ENCODE peak calls at places on chromosomes 5 and 9, in five cellular contexts. X is activated T-cell treated with anti-CD3 and anti-CD28 coated beads, Interleukin-2, amount 50 U/mL, for 72 hours; M is stimulated activated CD4-positive, alpha-beta T cell treated with anti-CD3 and anti-CD28 coated beads, Interleukin-1b, Interleukin-23, amount 100 ng/mL, for 48 hours; P is heart right ventricle; K is T-cell. G is an unnamed sample.

GRCh38 chr5:79318935-79319614 is 83.1 kb downstream of the JMY start:
- DNase-seq in X (no peak), M (no peak), P (no peak), K (no peak), G (no peak)

GRCh38 chr5:38768411-38769211 is 77.2 kb upstream of the OSMR start:
- DNase-seq in X (no peak), M (no peak), P (no peak), K (no peak), G (no peak)

GRCh38 chr9:130535818-130536521 is 43.4 kb upstream of the FUBP3 start:
- DNase-seq in X (no peak), M (no peak), P (no peak), K (no peak), G (peak)

GRCh38 chr5:78050888-78051287 is 243.6 kb downstream of the AP3B1 start:
- DNase-seq in X (no peak), M (no peak), P (no peak), K (no peak), G (no peak)

GRCh38 chr5:154309805-154310204 is 119.3 kb downstream of the GALNT10 start:
- DNase-seq in X (no peak), M (no peak), P (no peak), K (no peak), G (no peak)

GRCh38 chr9:8136477-8136876 is 336.9 kb upstream of the DMAC1 start:
- DNase-seq in X (no peak), M (no peak), P (no peak), K (no peak), G (no peak)

GRCh38 chr9:89635816-89636215 is 31.0 kb downstream of the GADD45G start:
- DNase-seq in X (no peak), M (no peak), P (no peak), K (no peak), G (peak)

GRCh38 chr9:107282268-107282667 is 811 bp upstream of the RAD23B start:
- DNase-seq in X (no peak), M (no peak), P (no peak), K (no peak), G (no peak)

GRCh38 chr5:177327539-177328522 is 16.1 kb upstream of the MXD3 start:
- DNase-seq in X (no peak), M (no peak), P (peak), K (no peak), G (no peak)

GRCh38 chr9:35533398-35533797 is 43.5 kb downstream of the RUSC2 start:
- DNase-seq in X (no peak), M (no peak), P (no peak), K (no peak), G (no peak)

GRCh38 chr9:34651876-34652602 is at the start of gene IL11RA:
- DNase-seq in X (peak), M (peak), P (peak), K (peak), G (no peak)

GRCh38 chr9:36759976-36760375 is 187.3 kb downstream of the MELK start:
- DNase-seq in X (no peak), M (no peak), P (no peak), K (no peak), G (no peak)

GRCh38 chr9:23041466-23041865 is 594.8 kb downstream of the DMRTA1 start:
- DNase-seq in X (no peak), M (no peak), P (no peak), K (no peak), G (no peak)

GRCh38 chr5:7436521-7436920 is 40.6 kb downstream of the ADCY2 start:
- DNase-seq in X (no peak), M (no peak), P (no peak), K (no peak), G (no peak)

GRCh38 chr5:9605459-9605858 is 24.7 kb downstream of the TAS2R1 start:
- DNase-seq in X (no peak), M (no peak), P (no peak), K (no peak), G (no peak)

GRCh38 chr9:124197177-124198095 is 60.3 kb upstream of the NEK6 start:
- DNase-seq in X (no peak), M (no peak), P (no peak), K (no peak), G (no peak)

GRCh38 chr5:152568101-152568500 is 163.0 kb upstream of the NMUR2 start:
- DNase-seq in X (no peak), M (no peak), P (peak), K (no peak), G (no peak)

GRCh38 chr5:88203977-88204735 is 64.5 kb downstream of the TMEM161B start:
- DNase-seq in X (peak), M (peak), P (no peak), K (peak), G (no peak)

GRCh38 chr9:1995084-1995483 is 20.1 kb upstream of the SMARCA2 start:
- DNase-seq in X (no peak), M (no peak), P (no peak), K (no peak), G (no peak)

GRCh38 chr5:149162401-149163084 is 21.2 kb downstream of the ABLIM3 start:
- DNase-seq in X (no peak), M (no peak), P (no peak), K (no peak), G (no peak)

GRCh38 chr9:123069010-123069481 is 35.6 kb downstream of the GPR21 start:
- DNase-seq in X (no peak), M (no peak), P (no peak), K (no peak), G (no peak)

GRCh38 chr5:170642776-170643436 is 139.1 kb downstream of the KCNIP1 start:
- DNase-seq in X (no peak), M (no peak), P (no peak), K (no peak), G (no peak)

GRCh38 chr9:80954521-80954920 is 734.8 kb downstream of the TLE1 start:
- DNase-seq in X (no peak), M (no peak), P (no peak), K (no peak), G (no peak)

GRCh38 chr9:117414906-117415583 is at the start of gene ASTN2:
- DNase-seq in X (no peak), M (no peak), P (no peak), K (no peak), G (no peak)

GRCh38 chr9:5361326-5362005 is 21.8 kb upstream of the RLN1 start:
- DNase-seq in X (no peak), M (no peak), P (no peak), K (no peak), G (no peak)

GRCh38 chr5:148912714-148913398 is 86.4 kb downstream of the ADRB2 start:
- DNase-seq in X (no peak), M (no peak), P (no peak), K (no peak), G (no peak)

GRCh38 chr5:173395257-173395932 is 67.2 kb upstream of the STC2 start:
- DNase-seq in X (no peak), M (no peak), P (no peak), K (no peak), G (no peak)

GRCh38 chr5:124822647-124823046 is 76.2 kb upstream of the ZNF608 start:
- DNase-seq in X (no peak), M (no peak), P (no peak), K (no peak), G (no peak)

GRCh38 chr9:104872959-104873850 is 54.8 kb downstream of the ABCA1 start:
- DNase-seq in X (no peak), M (peak), P (peak), K (no peak), G (no peak)

GRCh38 chr5:26955161-26955560 is 83.2 kb downstream of the CDH9 start:
- DNase-seq in X (no peak), M (no peak), P (no peak), K (no peak), G (no peak)

GRCh38 chr5:133523921-133524320 is 88.4 kb downstream of the FSTL4 start:
- DNase-seq in X (no peak), M (no peak), P (no peak), K (no peak), G (no peak)

GRCh38 chr9:130970855-130971254 is 31.8 kb upstream of the FIBCD1 start:
- DNase-seq in X (no peak), M (no peak), P (no peak), K (no peak), G (no peak)

GRCh38 chr9:81626511-81626910 is 62.8 kb downstream of the TLE1 start:
- DNase-seq in X (no peak), M (no peak), P (no peak), K (no peak), G (no peak)

GRCh38 chr9:130805510-130806387 is 29.3 kb upstream of the ABL1 start:
- DNase-seq in X (no peak), M (no peak), P (no peak), K (no peak), G (no peak)

GRCh38 chr9:135604437-135605237 is 34.7 kb downstream of the GLT6D1 start:
- DNase-seq in X (no peak), M (no peak), P (no peak), K (no peak), G (no peak)

GRCh38 chr5:154797762-154798161 is 42.6 kb downstream of the LARP1 start:
- DNase-seq in X (no peak), M (no peak), P (no peak), K (no peak), G (no peak)

GRCh38 chr5:10064546-10065215 is 185.0 kb downstream of the ATPSCKMT start:
- DNase-seq in X (no peak), M (no peak), P (no peak), K (no peak), G (no peak)